ENCODE peak calls at places on chromosomes 3 and 15, in seven cellular contexts. O is psoas muscle, Z is H9, U is fibroblast of lung, K is uterus, B is heart left ventricle, J is transverse colon. W is an unnamed sample. For H3K27me3, the result is how much of the 10 kb centered on the place peaks cover.

GRCh38 chr3:12195231-12195630 is 36.5 kb upstream of the TIMP4 start:
- DNase-seq in B (no peak), Z (no peak), O (no peak), U (peak), K (no peak), J (no peak), W (no peak)

GRCh38 chr3:10285742-10286524 is 6.8 kb downstream of the GHRL start:
- DNase-seq in Z (no peak), J (no peak), U (peak), B (no peak), K (no peak), O (no peak), W (no peak)

GRCh38 chr15:65323071-65323511 is 18.6 kb downstream of the RNU5B-1 start:
- DNase-seq in B (peak), Z (no peak), J (peak), K (peak), U (peak), O (peak), W (no peak)

GRCh38 chr3:27219127-27219860 is 149.9 kb downstream of the NEK10 start:
- DNase-seq in U (peak), O (no peak), J (peak), Z (no peak), B (no peak), K (no peak), W (no peak)

GRCh38 chr15:62444104-62445027 is 279.3 kb upstream of the C2CD4B start:
- DNase-seq in O (peak), B (no peak), J (no peak), U (peak), Z (no peak), K (no peak), W (peak)

GRCh38 chr3:177833392-177833791 is 636.1 kb upstream of the TBL1XR1 start:
- DNase-seq in O (no peak), K (no peak), U (no peak), J (no peak), Z (no peak), B (no peak), W (no peak)

GRCh38 chr15:70597056-70597603 is 166.2 kb downstream of the UACA start:
- DNase-seq in J (no peak), Z (peak), O (no peak), K (no peak), B (no peak), U (peak), W (no peak)

GRCh38 chr3:184361532-184361931 is at the start of the genes CLCN2 and POLR2H:
- DNase-seq in O (peak), J (peak), U (peak), B (peak), Z (peak), K (peak), W (no peak)

GRCh38 chr3:49401758-49402157 is 10.0 kb downstream of the RHOA start:
- DNase-seq in K (no peak), B (no peak), J (no peak), O (no peak), U (no peak), Z (no peak), W (no peak)

GRCh38 chr3:128703561-128703960 is 22.4 kb upstream of the RAB7A start:
- DNase-seq in B (no peak), U (no peak), O (no peak), K (no peak), Z (no peak), J (no peak), W (no peak)

GRCh38 chr3:177104299-177104992 is 92.8 kb downstream of the TBL1XR1 start:
- DNase-seq in J (no peak), Z (no peak), B (no peak), K (no peak), U (no peak), O (no peak), W (no peak)

GRCh38 chr3:160831411-160831810 is 75.4 kb downstream of the PPM1L start:
- DNase-seq in U (no peak), B (no peak), Z (no peak), J (no peak), K (no peak), O (no peak), W (no peak)

GRCh38 chr3:137809523-137809922 is 45.4 kb downstream of the SOX14 start:
- DNase-seq in K (no peak), B (no peak), Z (no peak), J (no peak), O (no peak), U (no peak), W (no peak)

GRCh38 chr3:159499031-159499793 is 489.4 kb upstream of the IL12A start:
- DNase-seq in U (peak), O (no peak), J (no peak), B (no peak), K (no peak), Z (no peak), W (no peak)

GRCh38 chr15:31325432-31325975 is 1.1 kb upstream of the KLF13 start:
- DNase-seq in K (peak), J (peak), U (peak), Z (no peak), O (peak), B (peak), W (no peak)

GRCh38 chr15:65868546-65869126 is 655 bp upstream of the RAB11A start:
- DNase-seq in B (no peak), J (no peak), U (no peak), O (no peak), Z (no peak), K (no peak), W (no peak)

GRCh38 chr3:188788621-188789081 is 383.1 kb upstream of the TPRG1 start:
- DNase-seq in B (no peak), K (no peak), J (no peak), O (no peak), Z (no peak), U (peak), W (no peak)

GRCh38 chr15:75775296-75776074 is 62.8 kb upstream of the CSPG4 start:
- DNase-seq in B (no peak), Z (peak), O (no peak), U (no peak), K (no peak), J (no peak), W (peak)

GRCh38 chr3:44236485-44236908 is 5.2 kb upstream of the TOPAZ1 start:
- DNase-seq in J (no peak), U (no peak), Z (no peak), B (no peak), O (no peak), K (no peak), W (no peak)

DNA sequence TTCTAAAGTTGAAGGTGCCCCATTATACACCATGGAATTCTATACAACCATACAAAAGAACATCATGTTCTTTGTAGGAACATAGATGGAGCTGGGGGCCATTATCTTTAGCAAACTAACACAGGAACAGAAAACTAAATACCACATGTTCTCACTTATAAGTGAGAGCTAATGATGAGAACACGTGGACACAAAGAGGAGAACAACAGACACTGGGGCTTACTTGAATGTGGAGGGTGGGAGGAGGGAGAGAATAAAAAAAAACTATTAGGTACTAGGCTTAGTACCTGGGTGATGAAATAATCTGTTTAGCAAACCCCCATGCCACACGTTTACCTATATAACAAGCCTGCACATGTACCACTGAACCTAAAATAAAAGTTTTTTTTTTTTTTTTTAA is 342.7 kb downstream of the PLCL2 start:
- DNase-seq in K (no peak), U (no peak), B (no peak), J (no peak), Z (no peak), O (no peak), W (no peak)
- H3K27me3 ChIP-seq in K (under half), U (under half), B (under half), J (under half), Z (under half), O (under half), W (under half)

GRCh38 chr3:187293514-187293870 is 2.0 kb upstream of the MASP1 start:
- DNase-seq in B (no peak), K (no peak), J (no peak), O (no peak), Z (no peak), U (no peak), W (no peak)

GRCh38 chr3:187293977-187294376 is 2.4 kb upstream of the MASP1 start:
- DNase-seq in K (no peak), B (no peak), Z (no peak), U (no peak), O (no peak), J (no peak), W (no peak)

GRCh38 chr3:187296915-187297314 is 5.4 kb upstream of the MASP1 start:
- DNase-seq in B (no peak), J (no peak), U (no peak), O (no peak), K (no peak), Z (no peak), W (no peak)

GRCh38 chr3:187296058-187296457 is 4.5 kb upstream of the MASP1 start:
- DNase-seq in U (no peak), J (no peak), Z (no peak), O (no peak), B (no peak), K (no peak), W (no peak)

DNA sequence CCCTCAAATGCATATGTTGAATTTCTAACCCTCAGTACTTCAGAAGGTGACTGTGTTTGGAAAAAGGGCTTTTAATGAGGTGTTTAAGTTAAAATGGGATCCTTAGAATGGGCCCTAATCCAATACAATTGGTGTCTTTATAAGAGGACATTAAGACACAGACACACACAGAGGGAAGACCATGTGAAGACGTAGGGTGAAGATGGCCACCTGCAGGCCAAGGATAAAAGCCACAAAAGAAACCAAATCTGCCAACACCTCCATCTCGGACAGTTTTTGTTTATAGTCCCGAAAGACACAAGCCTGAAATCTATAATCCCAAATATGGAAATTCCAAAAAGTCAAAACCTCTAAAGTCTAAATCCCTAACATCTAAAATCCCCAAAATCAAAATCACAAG is 4.1 kb upstream of the MASP1 start:
- DNase-seq in O (no peak), Z (no peak), K (no peak), B (no peak), J (no peak), U (no peak), W (no peak)
- TF ChIP-seq CTCF in O (no peak), Z (peak), K (no peak), B (no peak), J (no peak), U (peak), W (no peak)

GRCh38 chr3:122183521-122183892 is at the start of gene CASR:
- DNase-seq in O (no peak), B (no peak), U (no peak), Z (peak), K (no peak), J (peak), W (no peak)
- H3K27me3 ChIP-seq in O (under half), B (under half), U (under half), Z (under half), K (under half), J (under half), W (under half)

DNA sequence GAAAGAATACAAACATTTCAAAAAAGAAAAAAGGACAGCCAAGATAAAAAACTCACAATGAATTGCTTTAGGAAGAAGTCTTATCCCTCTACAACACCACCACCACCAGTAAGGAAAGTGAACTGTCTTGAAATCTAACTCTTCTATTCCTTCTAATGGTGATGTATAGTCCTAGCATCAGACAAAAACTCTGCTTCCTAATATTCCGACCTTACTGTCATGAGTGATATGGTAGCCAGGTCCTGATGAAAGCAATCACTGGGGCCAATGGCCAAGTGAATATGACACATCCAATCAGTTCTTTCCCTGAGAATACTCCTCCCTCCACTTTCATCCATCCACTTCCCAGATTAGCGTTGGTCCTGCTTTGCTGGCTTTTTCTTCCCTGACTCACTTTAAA is 14.8 kb downstream of the GK5 start:
- DNase-seq in B (no peak), U (no peak), K (no peak), J (no peak), O (no peak), Z (no peak), W (no peak)
- TF ChIP-seq CTCF in B (no peak), U (no peak), K (peak), J (no peak), O (no peak), Z (no peak), W (no peak)

GRCh38 chr15:98570119-98570518 is 78.2 kb upstream of the IGF1R start:
- DNase-seq in O (no peak), J (no peak), K (no peak), Z (no peak), U (no peak), B (no peak), W (no peak)

GRCh38 chr15:98565566-98565965 is 82.8 kb upstream of the IGF1R start:
- DNase-seq in O (no peak), U (no peak), Z (no peak), K (no peak), J (no peak), B (no peak), W (no peak)

GRCh38 chr15:98567951-98568350 is 80.4 kb upstream of the IGF1R start:
- DNase-seq in B (no peak), O (no peak), J (no peak), K (no peak), Z (no peak), U (peak), W (no peak)

DNA sequence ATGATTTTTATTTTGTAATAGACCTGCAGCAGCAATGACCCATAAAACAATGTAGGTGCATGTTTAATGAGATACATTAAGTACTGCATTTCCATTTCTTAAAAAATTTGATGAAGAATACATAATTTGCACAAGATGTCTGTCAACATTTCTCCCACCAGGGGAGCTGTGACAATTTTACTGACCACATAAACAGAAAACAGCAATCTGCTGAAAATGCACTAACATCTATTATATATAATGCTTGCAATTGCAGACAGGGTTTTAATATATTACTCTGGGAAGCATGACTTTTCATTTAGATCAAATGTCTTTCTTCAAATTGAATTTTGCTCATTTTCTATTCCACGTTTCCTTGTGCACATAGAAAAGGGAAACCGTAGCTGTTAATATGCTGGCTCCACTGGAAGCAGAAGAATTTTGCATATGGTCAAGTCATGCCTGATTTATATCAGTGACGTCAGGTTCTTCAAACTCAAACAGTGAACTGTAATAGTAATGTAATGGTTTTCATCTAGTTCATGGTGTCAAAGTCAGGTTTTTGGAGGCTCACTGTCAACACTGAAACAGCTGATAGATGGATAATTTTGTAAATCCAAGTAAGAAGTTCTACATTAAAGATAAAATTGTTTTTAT is 79.8 kb upstream of the IGF1R start:
- DNase-seq in K (no peak), Z (no peak), B (no peak), O (no peak), J (no peak), U (no peak), W (no peak)
- H3K27me3 ChIP-seq in K (under half), Z (under half), B (under half), O (under half), J (under half), U (under half), W (under half)

GRCh38 chr3:195113074-195113473 is 157.9 kb downstream of the XXYLT1 start:
- DNase-seq in B (no peak), Z (no peak), U (no peak), J (no peak), K (peak), O (no peak), W (no peak)
- TF ChIP-seq CTCF in B (no peak), Z (no peak), U (no peak), J (no peak), K (no peak), O (no peak), W (no peak)

GRCh38 chr3:194959217-194959616 is 273.5 kb downstream of the FAM43A start:
- DNase-seq in B (no peak), Z (no peak), J (no peak), U (no peak), K (no peak), O (no peak), W (no peak)

GRCh38 chr3:194957743-194958240 is 272.1 kb downstream of the FAM43A start:
- DNase-seq in Z (no peak), B (no peak), J (no peak), K (no peak), U (no peak), O (no peak), W (no peak)

GRCh38 chr3:194961149-194961548 is 275.5 kb downstream of the FAM43A start:
- DNase-seq in U (no peak), J (no peak), B (no peak), Z (no peak), O (no peak), K (no peak), W (no peak)

GRCh38 chr3:194961555-194961954 is 275.9 kb downstream of the FAM43A start:
- DNase-seq in J (no peak), Z (no peak), K (no peak), U (no peak), O (no peak), B (peak), W (no peak)

DNA sequence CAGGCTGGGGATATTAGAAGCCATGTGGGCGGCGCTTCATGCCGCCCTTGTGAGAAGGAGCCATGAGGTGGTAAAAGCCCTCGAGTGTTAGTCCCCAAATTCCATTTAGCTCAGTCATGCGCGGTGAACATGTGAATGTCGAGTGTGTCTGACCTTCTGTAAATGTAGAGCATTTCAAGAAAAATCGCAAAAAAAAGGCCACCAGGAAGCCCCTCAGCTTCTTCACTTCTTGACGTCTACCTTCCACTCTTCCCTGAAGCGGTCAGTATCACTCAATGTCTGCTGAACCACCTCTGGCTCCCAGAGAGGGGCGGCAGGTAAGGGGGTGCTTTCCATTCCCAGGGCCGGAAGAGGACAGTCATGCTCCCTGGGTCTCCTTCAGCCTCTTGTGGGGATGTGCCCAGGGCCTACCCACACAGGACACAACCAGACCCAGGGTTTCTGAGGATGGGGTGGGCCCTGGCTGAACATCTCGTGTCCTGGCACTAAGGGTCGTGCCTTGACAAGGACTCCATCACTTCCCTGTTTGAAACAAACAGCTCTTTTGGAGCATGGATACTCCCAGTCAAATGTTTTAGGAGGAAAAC is 274.9 kb downstream of the FAM43A start:
- DNase-seq in Z (no peak), J (no peak), B (no peak), O (no peak), U (no peak), K (no peak), W (no peak)
- H3K27me3 ChIP-seq in Z (under half), J (under half), B (under half), O (under half), U (under half), K (under half), W (under half)